ENCODE peak calls at places on chromosomes 6 and 20, in four cellular contexts. E, X, M and Z are unnamed samples. For H3K36me3, the result is how much of the 10 kb centered on the place peaks cover.

GRCh38 chr20:51812861-51813260 is 10.5 kb upstream of the SALL4 start:
- DNase-seq in X (no peak), E (no peak), M (no peak), Z (no peak)

GRCh38 chr20:24634855-24635254 is 165.4 kb downstream of the SYNDIG1 start:
- DNase-seq in E (peak), X (no peak), M (no peak), Z (no peak)

GRCh38 chr6:161029195-161029809 is 37.7 kb downstream of the MAP3K4 start:
- DNase-seq in E (peak), M (no peak), X (no peak), Z (no peak)

GRCh38 chr20:47093567-47093966 is 198.9 kb downstream of the EYA2 start:
- DNase-seq in E (no peak), X (no peak), M (no peak), Z (no peak)

GRCh38 chr6:138005846-138006245 is 101.4 kb downstream of the PERP start:
- DNase-seq in E (no peak), M (no peak), X (no peak), Z (no peak)

GRCh38 chr6:48535569-48535968 is 424.6 kb upstream of the PTCHD4 start:
- DNase-seq in X (peak), M (no peak), E (peak), Z (no peak)

GRCh38 chr6:160141001-160141726 is 19.5 kb downstream of the SLC22A1 start:
- DNase-seq in M (no peak), E (no peak), X (no peak), Z (no peak)

GRCh38 chr20:56656632-56657031 is 27.5 kb downstream of the TFAP2C start:
- DNase-seq in M (no peak), E (no peak), X (no peak), Z (no peak)

GRCh38 chr6:117919775-117920492 is 12.9 kb downstream of the SLC35F1 start:
- DNase-seq in X (no peak), M (no peak), E (no peak), Z (no peak)

GRCh38 chr6:46734867-46735719 is at the start of gene PLA2G7:
- DNase-seq in M (no peak), X (no peak), E (peak), Z (no peak)

GRCh38 chr6:21665101-21665435 is 71.5 kb downstream of the SOX4 start:
- DNase-seq in E (no peak), X (no peak), M (no peak), Z (no peak)

GRCh38 chr6:26022166-26022510 is 59.5 kb downstream of the TRIM38 start:
- DNase-seq in E (peak), M (peak), X (no peak), Z (peak)

GRCh38 chr6:143515766-143516355 is 4.3 kb upstream of the FUCA2 start:
- DNase-seq in E (no peak), M (no peak), X (no peak), Z (no peak)

GRCh38 chr6:108544586-108544985 is 16.1 kb upstream of the FOXO3 start:
- DNase-seq in E (no peak), X (no peak), M (no peak), Z (no peak)

GRCh38 chr6:127148511-127148910 is 30.0 kb downstream of the RSPO3 start:
- DNase-seq in M (no peak), E (no peak), X (no peak), Z (no peak)

DNA sequence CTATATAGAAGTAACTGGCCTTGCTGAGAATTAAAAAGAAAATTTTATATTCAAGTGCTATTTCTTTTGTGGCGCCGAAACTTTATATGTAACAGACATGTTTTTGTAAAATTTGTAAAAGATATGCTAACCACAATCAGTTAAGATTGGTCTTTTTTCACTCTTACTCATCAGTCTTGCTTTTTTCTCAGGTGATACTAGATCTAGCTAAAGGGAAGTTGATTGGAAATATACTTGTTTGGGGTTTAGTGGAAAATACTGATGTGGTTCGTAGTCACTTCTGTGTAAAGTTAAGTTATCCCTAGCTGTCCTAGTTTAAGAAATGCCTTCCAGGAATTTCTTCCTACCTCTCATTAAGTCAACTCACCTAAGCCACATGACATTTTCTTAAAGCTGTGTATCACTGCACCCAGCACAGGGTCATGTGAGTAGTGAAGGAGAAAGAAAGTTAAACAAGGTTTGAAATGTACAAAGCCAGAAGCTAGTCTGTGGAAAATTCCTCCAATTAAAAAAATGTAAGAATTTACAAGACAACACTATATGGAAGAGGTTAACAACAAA is 16.3 kb downstream of the RTN4IP1 start:
- DNase-seq in E (no peak), M (no peak), X (no peak), Z (no peak)
- H3K27ac ChIP-seq in E (no peak), M (no peak), X (no peak), Z (no peak)

DNA sequence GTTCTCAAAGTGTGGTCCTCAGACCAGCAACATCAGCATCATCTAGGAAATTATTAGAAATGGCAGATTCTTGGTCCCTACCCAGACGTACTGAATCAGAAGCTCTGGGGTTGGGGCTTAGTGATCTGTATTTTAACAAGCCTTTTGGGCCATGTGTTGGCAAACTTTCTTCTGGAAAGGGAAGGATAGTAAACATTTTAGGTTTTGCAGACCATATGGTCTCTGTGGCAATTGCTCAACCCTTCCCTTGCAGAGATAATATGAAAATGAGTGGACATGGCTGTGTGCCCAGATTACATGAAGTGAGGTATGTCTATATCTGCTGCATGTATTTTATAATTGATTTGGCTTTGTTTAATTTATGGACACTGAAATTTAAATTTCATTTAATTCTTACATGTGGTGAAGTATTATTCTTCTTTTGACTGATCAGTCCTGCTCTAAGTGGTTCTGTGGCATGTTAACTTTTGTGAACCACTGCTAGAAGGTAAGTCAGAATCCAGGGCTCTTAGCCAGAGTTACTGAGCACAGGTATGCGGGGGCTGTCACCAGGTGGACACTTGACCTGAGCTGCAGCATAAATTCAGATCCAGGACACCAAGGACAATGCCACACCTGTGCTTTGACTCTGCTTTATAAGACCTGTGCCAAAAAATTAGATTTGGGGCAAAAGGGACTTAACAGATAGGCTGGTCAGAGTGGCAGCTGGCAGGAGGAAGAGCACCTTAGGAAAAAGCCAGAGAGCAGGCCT is 43.2 kb downstream of the LY86 start:
- DNase-seq in E (no peak), X (no peak), M (no peak), Z (no peak)
- H3K36me3 ChIP-seq in E (under half), X (under half), M (under half), Z (under half)

GRCh38 chr20:44171775-44172571 is 15.0 kb downstream of the JPH2 start:
- DNase-seq in M (no peak), X (no peak), E (no peak), Z (no peak)
- H3K27ac ChIP-seq in M (no peak), X (no peak), E (no peak), Z (no peak)

DNA sequence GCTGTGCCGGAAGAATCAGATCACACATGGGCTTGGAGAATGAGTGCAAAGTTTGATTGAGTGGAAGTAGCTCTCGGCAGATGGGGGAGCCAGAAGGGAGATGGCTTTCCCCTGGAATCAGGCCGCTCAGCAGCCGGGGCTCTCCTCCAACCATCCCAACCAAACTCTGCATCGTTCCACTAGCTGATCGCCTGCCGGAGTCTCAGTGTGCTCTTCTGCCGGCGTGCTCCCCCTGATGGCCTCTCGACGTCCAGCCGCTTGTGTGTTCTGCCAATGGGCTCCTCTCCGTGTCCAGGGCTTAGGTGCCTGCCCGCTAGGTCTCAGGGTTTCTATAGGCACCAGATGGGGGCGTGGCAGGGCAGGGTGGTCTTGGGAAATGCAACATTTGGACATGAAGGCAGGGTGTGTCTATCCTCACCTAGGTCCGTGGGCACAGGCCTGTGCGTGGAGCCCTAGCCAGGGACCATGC is 4.9 kb upstream of the BIRC7 start:
- DNase-seq in M (peak), X (no peak), E (peak), Z (no peak)
- H3K36me3 ChIP-seq in M (under half), X (under half), E (under half), Z (under half)

GRCh38 chr6:54291146-54291545 is 17.1 kb upstream of the TINAG start:
- DNase-seq in M (no peak), X (no peak), E (peak), Z (no peak)

GRCh38 chr6:54286141-54286540 is 22.1 kb upstream of the TINAG start:
- DNase-seq in X (no peak), E (peak), M (no peak), Z (no peak)

GRCh38 chr6:54288476-54288875 is 19.8 kb upstream of the TINAG start:
- DNase-seq in E (no peak), M (no peak), X (no peak), Z (no peak)

GRCh38 chr6:54294965-54295532 is 13.2 kb upstream of the TINAG start:
- DNase-seq in E (no peak), M (no peak), X (no peak), Z (no peak)

DNA sequence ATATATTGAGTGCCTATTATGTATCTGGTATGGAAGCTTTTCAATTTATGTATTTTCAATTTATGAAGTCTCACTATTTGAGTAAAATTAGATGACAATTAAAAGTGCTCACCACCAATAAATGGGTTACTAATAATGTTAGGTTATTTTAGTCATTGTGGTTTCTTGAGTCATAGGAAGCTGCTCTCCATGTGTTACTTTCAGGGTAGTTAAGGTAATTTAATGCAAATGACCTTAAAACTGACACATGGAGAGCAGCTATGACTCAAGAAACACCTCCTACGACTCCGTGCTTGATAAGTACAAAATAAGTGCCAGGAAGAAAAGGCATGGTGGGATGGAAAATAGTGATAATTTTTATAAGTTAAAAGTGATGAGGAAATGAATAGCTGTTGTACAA is 16.5 kb upstream of the TINAG start:
- DNase-seq in E (peak), X (no peak), M (no peak), Z (no peak)
- H3K27ac ChIP-seq in E (peak), X (no peak), M (no peak), Z (no peak)

GRCh38 chr6:89866024-89866678 is 28.1 kb upstream of the GJA10 start:
- DNase-seq in M (no peak), E (no peak), X (no peak), Z (no peak)
- H3K36me3 ChIP-seq in M (under half), E (under half), X (under half), Z (under half)